ENCODE peak calls at places on chromosomes 13 and 19, in nine cellular contexts. X, D, N, J, R, P, B, M and A are unnamed samples.

GRCh38 chr13:33281951-33282595 is 3.5 kb downstream of the STARD13 start:
- DNase-seq in X (no peak), D (no peak), N (no peak), J (no peak), R (peak; percentile 47), P (peak; percentile 62), B (no peak), M (peak; percentile 54), A (no peak)

GRCh38 chr13:102642475-102642874 is 45.7 kb downstream of the TPP2 start:
- DNase-seq in X (no peak), D (no peak), N (peak; percentile 73), J (peak; percentile 73), R (peak; percentile 31), P (no peak), B (no peak), M (no peak), A (no peak)

GRCh38 chr19:6409346-6409745 is 15.3 kb downstream of the KHSRP start:
- DNase-seq in X (no peak), D (no peak), N (no peak), J (no peak), R (no peak), P (no peak), B (no peak), M (no peak), A (no peak)

GRCh38 chr13:95403349-95404140 is 102.3 kb upstream of the ABCC4 start:
- DNase-seq in X (no peak), D (peak; percentile 18), N (no peak), J (no peak), R (no peak), P (no peak), B (no peak), M (no peak), A (peak; percentile 16)

GRCh38 chr13:35165205-35165604 is 223.1 kb downstream of the NBEA start:
- DNase-seq in X (no peak), D (no peak), N (no peak), J (no peak), R (no peak), P (no peak), B (no peak), M (no peak), A (no peak)

GRCh38 chr19:18612051-18612771 is 459 bp upstream of the TMEM59L start:
- DNase-seq in X (no peak), D (no peak), N (no peak), J (no peak), R (no peak), P (no peak), B (no peak), M (no peak), A (no peak)

GRCh38 chr13:21458457-21458815 is 667 bp downstream of the ZDHHC20 start:
- DNase-seq in X (no peak), D (no peak), N (peak; percentile 79), J (peak; percentile 80), R (peak; percentile 8), P (no peak), B (no peak), M (no peak), A (peak; percentile 76)

GRCh38 chr13:73268306-73268705 is 209.5 kb downstream of the KLF5 start:
- DNase-seq in X (no peak), D (no peak), N (no peak), J (no peak), R (peak; percentile 34), P (peak; percentile 66), B (peak; percentile 31), M (peak; percentile 17), A (no peak)

GRCh38 chr13:111422352-111422751 is 101.9 kb downstream of the TEX29 start:
- DNase-seq in X (no peak), D (no peak), N (no peak), J (no peak), R (no peak), P (no peak), B (no peak), M (no peak), A (no peak)

GRCh38 chr13:61608138-61608537 is 192.5 kb upstream of the PCDH20 start:
- DNase-seq in X (no peak), D (no peak), N (no peak), J (no peak), R (no peak), P (no peak), B (no peak), M (no peak), A (no peak)

GRCh38 chr19:42254083-42254849 is 662 bp downstream of the ERF start:
- DNase-seq in X (no peak), D (peak; percentile 81), N (peak; percentile 83), J (peak; percentile 85), R (no peak), P (no peak), B (no peak), M (peak; percentile 57), A (peak; percentile 81)

GRCh38 chr13:46641274-46642081 is 88.5 kb downstream of the LRCH1 start:
- DNase-seq in X (no peak), D (no peak), N (no peak), J (no peak), R (peak; percentile 79), P (no peak), B (no peak), M (no peak), A (peak; percentile 41)

GRCh38 chr19:38840583-38840968 is 9.0 kb upstream of the ECH1 start:
- DNase-seq in X (no peak), D (no peak), N (no peak), J (no peak), R (no peak), P (no peak), B (no peak), M (no peak), A (no peak)

GRCh38 chr19:43633520-43633919 is 6.1 kb downstream of the CADM4 start:
- DNase-seq in X (no peak), D (no peak), N (no peak), J (no peak), R (no peak), P (no peak), B (no peak), M (no peak), A (no peak)

GRCh38 chr19:5172859-5173577 is 167.6 kb downstream of the PTPRS start:
- DNase-seq in X (no peak), D (no peak), N (no peak), J (no peak), R (peak; percentile 98), P (peak; percentile 96), B (peak; percentile 96), M (peak; percentile 94), A (no peak)

DNA sequence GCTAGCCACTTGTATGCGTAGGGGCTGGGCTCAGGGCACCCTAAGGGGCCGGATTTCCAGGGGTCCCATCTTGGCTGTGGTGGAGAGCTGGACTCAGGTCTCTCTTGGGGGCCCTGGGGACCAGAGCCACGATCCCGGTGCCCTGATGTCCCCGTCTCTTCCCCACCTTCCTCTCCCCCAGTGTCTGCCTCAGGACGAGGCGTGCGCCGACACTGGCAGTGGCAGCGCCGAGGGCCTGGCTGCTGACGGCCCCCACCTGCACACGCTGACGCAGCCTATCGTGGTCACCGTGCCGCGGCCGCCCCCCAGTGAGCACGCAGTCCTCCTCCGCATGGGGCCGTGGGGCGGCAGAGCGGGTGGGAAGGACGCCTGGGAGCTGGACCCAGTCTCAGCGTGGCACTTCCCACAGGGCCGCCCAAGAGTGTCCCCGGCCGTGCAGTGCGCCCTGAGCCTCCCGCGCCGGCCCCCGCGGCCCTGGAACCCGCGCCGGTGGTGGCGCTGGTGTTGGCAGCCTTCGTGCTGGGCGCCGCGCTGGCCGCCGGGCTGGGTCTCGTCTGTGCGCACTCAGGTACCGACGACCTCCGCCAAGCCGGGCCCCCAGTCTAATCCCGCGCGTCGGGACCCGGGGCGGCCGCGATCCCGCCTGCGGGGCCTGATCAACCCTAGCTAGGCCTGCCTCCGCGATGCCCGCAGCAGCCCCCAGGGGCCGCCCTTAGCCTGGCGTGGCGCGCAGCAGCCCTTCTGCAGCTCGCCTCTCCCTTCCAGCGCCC is 2.7 kb upstream of the SNAPC2 start:
- DNase-seq in X (no peak), D (peak; percentile 72), N (no peak), J (peak; percentile 80), R (peak; percentile 45), P (peak; percentile 59), B (no peak), M (peak; percentile 61), A (peak; percentile 64)
- TF ChIP-seq CTCF in X (no peak), D (peak; percentile 61), N (peak; percentile 70), J (peak; percentile 64), R (peak; percentile 63), P (peak; percentile 55), B (peak; percentile 65), M (peak; percentile 65), A (peak; percentile 58)

DNA sequence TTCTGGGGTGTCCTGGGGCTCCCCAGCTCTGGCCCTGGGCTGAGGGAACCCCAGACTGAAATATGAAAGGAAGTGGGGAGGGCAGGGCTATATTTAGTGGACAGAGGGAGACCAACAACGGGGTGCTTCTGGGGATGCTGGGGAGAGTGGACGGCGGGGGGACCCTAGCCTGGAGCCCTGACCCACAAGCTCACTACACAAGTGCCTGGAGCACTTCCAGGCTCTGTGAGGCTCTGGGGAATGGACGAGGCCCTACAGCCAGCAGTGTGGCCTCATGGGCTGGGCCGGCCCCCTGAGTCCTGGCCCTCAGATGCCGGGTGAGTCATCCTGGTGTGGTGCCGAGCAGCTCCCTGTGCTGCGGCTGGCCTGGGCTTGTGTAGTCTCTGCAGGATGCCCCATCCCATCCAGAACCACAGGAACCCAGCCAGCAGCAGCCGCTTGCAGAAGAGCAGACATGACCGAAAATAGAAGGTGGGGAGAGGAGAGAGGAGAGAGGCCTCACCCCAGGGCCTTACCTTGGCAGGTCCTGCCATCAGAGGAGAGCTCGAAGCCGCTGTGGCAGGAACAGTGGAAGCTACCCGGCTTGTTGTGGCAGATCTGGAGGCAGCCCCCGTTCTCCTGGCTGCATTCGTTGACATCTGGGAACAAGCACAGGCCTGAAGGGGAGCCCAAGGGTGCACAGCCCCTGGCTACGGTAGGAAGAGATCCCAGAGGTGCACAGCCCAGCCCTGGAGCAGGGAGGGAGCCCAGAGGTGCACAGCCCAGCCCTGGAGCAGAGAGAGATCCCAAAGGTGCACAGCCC is 26.1 kb downstream of the GAS6 start:
- DNase-seq in X (no peak), D (no peak), N (peak; percentile 82), J (peak; percentile 89), R (peak; percentile 98), P (peak; percentile 99), B (peak; percentile 94), M (peak; percentile 99), A (peak; percentile 47)
- H3K4me3 ChIP-seq in X (peak overlapping the region; percentile 40), D (no peak overlapping the region), N (no peak overlapping the region), J (peak overlapping the region; percentile 21), R (peak overlapping the region; percentile 62), P (peak overlapping the region; percentile 58), B (peak overlapping the region; percentile 32), M (peak overlapping the region; percentile 40), A (peak overlapping the region; percentile 27)

GRCh38 chr13:104111031-104111430 is 1044.8 kb upstream of the SLC10A2 start:
- DNase-seq in X (no peak), D (no peak), N (no peak), J (no peak), R (no peak), P (no peak), B (no peak), M (peak; percentile 4), A (no peak)

GRCh38 chr13:104105418-104106355 is 1039.5 kb upstream of the SLC10A2 start:
- DNase-seq in X (no peak), D (no peak), N (no peak), J (no peak), R (no peak), P (no peak), B (no peak), M (no peak), A (no peak)

GRCh38 chr13:104106705-104107393 is 1040.6 kb upstream of the SLC10A2 start:
- DNase-seq in X (no peak), D (no peak), N (no peak), J (no peak), R (no peak), P (no peak), B (no peak), M (no peak), A (no peak)
- TF ChIP-seq CTCF in X (no peak), D (no peak), N (no peak), J (no peak), R (no peak), P (no peak), B (no peak), M (no peak), A (no peak)

GRCh38 chr19:49892716-49893115 is 4.0 kb downstream of the IL4I1 start:
- DNase-seq in X (no peak), D (no peak), N (no peak), J (no peak), R (no peak), P (no peak), B (no peak), M (no peak), A (no peak)
- H3K4me3 ChIP-seq in X (no peak overlapping the region), D (peak overlapping the region; percentile 49), N (no peak overlapping the region), J (no peak overlapping the region), R (no peak overlapping the region), P (no peak overlapping the region), B (no peak overlapping the region), M (no peak overlapping the region), A (peak overlapping the region; percentile 34)